ENCODE peak calls at places on chromosomes 1 and 21, in four cellular contexts. T, S, N and U are unnamed samples.

GRCh38 chr1:61000327-61000726 is 82.0 kb upstream of the NFIA start:
- DNase-seq in S (no peak), T (no peak), N (no peak), U (no peak)

GRCh38 chr1:206680279-206680678 is 4.4 kb upstream of the MAPKAPK2 start:
- DNase-seq in T (no peak), N (no peak), S (no peak), U (no peak)

GRCh38 chr1:235404190-235404589 is 37.0 kb downstream of the TBCE start:
- DNase-seq in S (no peak), T (peak; percentile 54), N (no peak), U (peak; percentile 25)

GRCh38 chr1:173175514-173176146 is 31.5 kb downstream of the TNFSF4 start:
- DNase-seq in T (peak; percentile 93), N (no peak), S (no peak), U (peak; percentile 49)

GRCh38 chr21:43919871-43920801 is 55.1 kb downstream of the AGPAT3 start:
- DNase-seq in N (peak; percentile 28), T (no peak), S (no peak), U (no peak)

GRCh38 chr1:240517891-240518290 is 94.1 kb downstream of the GREM2 start:
- DNase-seq in T (no peak), N (no peak), S (no peak), U (no peak)

GRCh38 chr1:17250601-17251000 is 1.7 kb downstream of the PADI3 start:
- DNase-seq in T (no peak), N (no peak), S (no peak), U (no peak)

GRCh38 chr1:156126043-156126700 is 11.7 kb downstream of the LMNA start:
- DNase-seq in S (peak; percentile 83), T (peak; percentile 92), N (peak; percentile 92), U (peak; percentile 98)

GRCh38 chr1:4960782-4961475 is 306.5 kb downstream of the AJAP1 start:
- DNase-seq in N (no peak), S (no peak), T (no peak), U (no peak)

GRCh38 chr1:214840366-214840765 is 237.4 kb downstream of the CENPF start:
- DNase-seq in S (no peak), T (peak; percentile 58), N (no peak), U (no peak)

GRCh38 chr1:195886000-195886399 is 722.2 kb downstream of the KCNT2 start:
- DNase-seq in N (no peak), S (no peak), T (no peak), U (no peak)

GRCh38 chr21:44478801-44479167 is 23.5 kb downstream of the LRRC3 start:
- DNase-seq in T (no peak), S (no peak), N (no peak), U (no peak)

GRCh38 chr1:66681686-66682085 is 70.6 kb upstream of the DYNLT5 start:
- DNase-seq in N (no peak), S (no peak), T (peak; percentile 22), U (no peak)

GRCh38 chr1:216531308-216532239 is 108.3 kb upstream of the USH2A start:
- DNase-seq in S (no peak), N (no peak), T (peak; percentile 31), U (peak; percentile 69)

GRCh38 chr1:160777486-160778089 is 18.4 kb upstream of the LY9 start:
- DNase-seq in T (no peak), S (peak; percentile 21), N (no peak), U (peak; percentile 7)

GRCh38 chr1:162498442-162498785 is 796 bp downstream of the UHMK1 start:
- DNase-seq in T (peak; percentile 15), N (no peak), S (no peak), U (peak; percentile 54)

GRCh38 chr1:181087400-181087901 is 1.0 kb upstream of the IER5 start:
- DNase-seq in S (no peak), T (no peak), N (no peak), U (no peak)

GRCh38 chr21:42250422-42251403 is 31.8 kb downstream of the ABCG1 start:
- DNase-seq in S (no peak), T (no peak), N (peak; percentile 24), U (no peak)

GRCh38 chr1:103129796-103130195 is 21.5 kb upstream of the COL11A1 start:
- DNase-seq in N (no peak), S (no peak), T (no peak), U (no peak)

GRCh38 chr1:89126602-89127001 is 688 bp upstream of the GBP2 start:
- DNase-seq in S (no peak), T (peak; percentile 20), N (no peak), U (no peak)

GRCh38 chr1:111639602-111640198 is 20.1 kb downstream of the RAP1A start:
- DNase-seq in T (no peak), S (no peak), N (no peak), U (no peak)

GRCh38 chr1:18900303-18900841 is 2.0 kb downstream of the ALDH4A1 start:
- DNase-seq in S (no peak), N (no peak), T (peak; percentile 40), U (peak; percentile 92)

GRCh38 chr1:19066874-19067186 is 110.4 kb upstream of the IFFO2 start:
- DNase-seq in S (no peak), T (no peak), N (no peak), U (no peak)

GRCh38 chr1:241408170-241408569 is 51.2 kb upstream of the RGS7 start:
- DNase-seq in S (peak; percentile 23), N (no peak), T (peak; percentile 47), U (peak; percentile 33)

GRCh38 chr1:180614746-180615145 is 17.1 kb upstream of the XPR1 start:
- DNase-seq in T (no peak), S (no peak), N (no peak), U (no peak)

GRCh38 chr1:35436078-35436477 is 121.1 kb downstream of the KIAA0319L start:
- DNase-seq in N (no peak), T (no peak), S (no peak), U (no peak)

GRCh38 chr1:211541715-211542477 is 37.1 kb downstream of the SLC30A1 start:
- DNase-seq in N (no peak), S (no peak), T (peak; percentile 34), U (peak; percentile 49)

GRCh38 chr1:55280731-55281130 is 65.6 kb upstream of the USP24 start:
- DNase-seq in S (no peak), N (no peak), T (no peak), U (peak; percentile 48)

GRCh38 chr1:181149326-181150000 is 61.0 kb downstream of the IER5 start:
- DNase-seq in N (no peak), S (no peak), T (no peak), U (no peak)

GRCh38 chr1:6145864-6146410 is 34.2 kb downstream of the CHD5 start:
- DNase-seq in S (no peak), N (no peak), T (no peak), U (no peak)

GRCh38 chr1:151011154-151011850 is 3.1 kb downstream of the PRUNE1 start:
- DNase-seq in S (no peak), T (no peak), N (no peak), U (no peak)

GRCh38 chr1:6427445-6428390 is 3.1 kb downstream of the ESPN start:
- DNase-seq in N (no peak), T (no peak), S (no peak), U (no peak)

GRCh38 chr1:15568387-15569073 is 16.3 kb downstream of the AGMAT start:
- DNase-seq in S (no peak), T (no peak), N (no peak), U (no peak)

GRCh38 chr1:10704383-10704882 is 92.0 kb downstream of the CASZ1 start:
- DNase-seq in T (no peak), S (no peak), N (no peak), U (no peak)

GRCh38 chr1:85172684-85173337 is 28.0 kb downstream of the SYDE2 start:
- DNase-seq in S (no peak), N (no peak), T (no peak), U (no peak)

GRCh38 chr21:46599251-46599572 is 5.7 kb downstream of the S100B start:
- DNase-seq in T (peak; percentile 88), S (peak; percentile 66), N (no peak), U (peak; percentile 82)

GRCh38 chr1:115426271-115426771 is 88.3 kb upstream of the NGF start:
- DNase-seq in T (peak; percentile 63), N (no peak), S (no peak), U (peak; percentile 59)

GRCh38 chr1:84479998-84480397 is 932 bp downstream of the RPF1 start:
- DNase-seq in S (peak; percentile 17), N (no peak), T (peak; percentile 20), U (peak; percentile 31)